ENCODE peak calls at places on chromosomes 16 and 17, in six cellular contexts. One of them, this sample, is unnamed.

GRCh38 chr17:50127661-50128361 is 2.1 kb downstream of the SAMD14 start:
- DNase-seq in neuronal stem cell: no peak
- DNase-seq in mesenchymal stem cell: peak
- DNase-seq in H1: no peak
- DNase-seq in IMR-90: peak
- DNase-seq in trophoblast cell: no peak
- DNase-seq in this sample: no peak

GRCh38 chr16:66668777-66669444 is 27.6 kb downstream of the CMTM4 start:
- DNase-seq in IMR-90: peak
- DNase-seq in trophoblast cell: no peak
- DNase-seq in H1: no peak
- DNase-seq in mesenchymal stem cell: no peak
- DNase-seq in neuronal stem cell: no peak
- DNase-seq in this sample: no peak

GRCh38 chr16:56708418-56708817 is 21.5 kb upstream of the NUP93 start:
- DNase-seq in mesenchymal stem cell: no peak
- DNase-seq in trophoblast cell: no peak
- DNase-seq in IMR-90: no peak
- DNase-seq in H1: no peak
- DNase-seq in neuronal stem cell: no peak
- DNase-seq in this sample: no peak

GRCh38 chr17:22507823-22508222 is 815.5 kb downstream of the KCNJ18 start:
- DNase-seq in IMR-90: no peak
- DNase-seq in H1: no peak
- DNase-seq in mesenchymal stem cell: no peak
- DNase-seq in trophoblast cell: no peak
- DNase-seq in neuronal stem cell: no peak
- DNase-seq in this sample: no peak

GRCh38 chr17:67779098-67779672 is 46.1 kb upstream of the BPTF start:
- DNase-seq in IMR-90: peak
- DNase-seq in mesenchymal stem cell: peak
- DNase-seq in H1: peak
- DNase-seq in neuronal stem cell: peak
- DNase-seq in trophoblast cell: no peak
- DNase-seq in this sample: peak

GRCh38 chr17:82152556-82153294 is 54.7 kb upstream of the FASN start:
- DNase-seq in mesenchymal stem cell: no peak
- DNase-seq in neuronal stem cell: no peak
- DNase-seq in trophoblast cell: peak
- DNase-seq in H1: no peak
- DNase-seq in IMR-90: no peak
- DNase-seq in this sample: no peak

GRCh38 chr17:8053600-8053999 is 14.7 kb downstream of the ALOX15B start:
- DNase-seq in IMR-90: no peak
- DNase-seq in mesenchymal stem cell: no peak
- DNase-seq in H1: no peak
- DNase-seq in trophoblast cell: peak
- DNase-seq in neuronal stem cell: no peak
- DNase-seq in this sample: no peak

GRCh38 chr17:50737118-50737698 is 17.8 kb downstream of the LUC7L3 start:
- DNase-seq in neuronal stem cell: no peak
- DNase-seq in mesenchymal stem cell: no peak
- DNase-seq in H1: no peak
- DNase-seq in trophoblast cell: no peak
- DNase-seq in IMR-90: no peak
- DNase-seq in this sample: no peak

GRCh38 chr16:78325532-78325931 is 226.1 kb downstream of the WWOX start:
- DNase-seq in neuronal stem cell: no peak
- DNase-seq in trophoblast cell: no peak
- DNase-seq in mesenchymal stem cell: no peak
- DNase-seq in IMR-90: no peak
- DNase-seq in H1: no peak
- DNase-seq in this sample: no peak

GRCh38 chr16:19874816-19875546 is 9.7 kb downstream of the GPRC5B start:
- DNase-seq in mesenchymal stem cell: no peak
- DNase-seq in neuronal stem cell: no peak
- DNase-seq in IMR-90: no peak
- DNase-seq in trophoblast cell: no peak
- DNase-seq in H1: no peak
- DNase-seq in this sample: no peak

GRCh38 chr17:78013683-78014467 is 55.4 kb downstream of the TNRC6C start:
- DNase-seq in trophoblast cell: peak
- DNase-seq in H1: no peak
- DNase-seq in neuronal stem cell: peak
- DNase-seq in mesenchymal stem cell: peak
- DNase-seq in IMR-90: peak
- DNase-seq in this sample: peak

GRCh38 chr17:38451840-38452529 is 23.7 kb downstream of the ARHGAP23 start:
- DNase-seq in neuronal stem cell: no peak
- DNase-seq in mesenchymal stem cell: peak
- DNase-seq in trophoblast cell: no peak
- DNase-seq in H1: peak
- DNase-seq in IMR-90: peak
- DNase-seq in this sample: peak

GRCh38 chr16:1823821-1824220 is 2.8 kb downstream of the HAGH start:
- DNase-seq in trophoblast cell: no peak
- DNase-seq in H1: no peak
- DNase-seq in mesenchymal stem cell: peak
- DNase-seq in neuronal stem cell: no peak
- DNase-seq in IMR-90: peak
- DNase-seq in this sample: peak

GRCh38 chr16:29806096-29806579 is at the start of gene MAZ:
- DNase-seq in H1: no peak
- DNase-seq in IMR-90: peak
- DNase-seq in neuronal stem cell: no peak
- DNase-seq in mesenchymal stem cell: no peak
- DNase-seq in trophoblast cell: no peak
- DNase-seq in this sample: no peak

GRCh38 chr17:9229160-9229825 is 208.0 kb downstream of the NTN1 start:
- DNase-seq in trophoblast cell: no peak
- DNase-seq in mesenchymal stem cell: no peak
- DNase-seq in neuronal stem cell: no peak
- DNase-seq in IMR-90: no peak
- DNase-seq in H1: no peak
- DNase-seq in this sample: no peak
- H2AK5ac ChIP-seq in trophoblast cell: no peak
- H2AK5ac ChIP-seq in mesenchymal stem cell: no peak
- H2AK5ac ChIP-seq in neuronal stem cell: peak
- H2AK5ac ChIP-seq in IMR-90: no peak
- H2AK5ac ChIP-seq in H1: peak
- H2AK5ac ChIP-seq in this sample: no peak

GRCh38 chr16:54602666-54603065 is 316.1 kb upstream of the IRX3 start:
- DNase-seq in trophoblast cell: no peak
- DNase-seq in IMR-90: no peak
- DNase-seq in mesenchymal stem cell: no peak
- DNase-seq in neuronal stem cell: no peak
- DNase-seq in H1: no peak
- DNase-seq in this sample: no peak

DNA sequence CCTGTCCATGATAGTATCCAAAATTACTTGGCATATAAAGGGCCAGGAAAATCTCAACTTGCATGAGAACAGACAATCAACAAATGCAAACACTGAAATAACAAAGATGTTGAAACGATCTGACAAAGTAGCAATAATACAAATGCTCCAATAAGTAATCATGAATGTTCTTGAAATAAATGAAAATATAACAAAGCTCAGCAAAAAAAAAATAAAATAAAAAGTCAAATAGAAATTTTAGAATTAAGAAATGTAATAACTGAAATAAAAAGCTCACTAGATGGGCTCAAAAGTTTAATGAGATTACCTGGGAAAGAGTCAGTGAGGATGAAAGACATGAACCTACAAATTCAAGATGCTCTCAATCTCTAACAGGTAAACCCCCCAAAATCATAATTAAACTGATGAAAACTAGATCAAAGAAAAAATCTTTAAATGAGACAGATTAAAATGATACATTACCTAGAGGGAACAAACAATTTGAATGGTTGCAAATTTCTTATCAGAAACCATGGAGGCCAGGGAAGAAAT is 319.0 kb upstream of the IRX3 start:
- DNase-seq in trophoblast cell: no peak
- DNase-seq in neuronal stem cell: no peak
- DNase-seq in IMR-90: no peak
- DNase-seq in mesenchymal stem cell: no peak
- DNase-seq in H1: no peak
- DNase-seq in this sample: no peak
- H3K14ac ChIP-seq in trophoblast cell: no peak
- H3K14ac ChIP-seq in neuronal stem cell: no peak
- H3K14ac ChIP-seq in IMR-90: no peak
- H3K14ac ChIP-seq in mesenchymal stem cell: no peak
- H3K14ac ChIP-seq in H1: no peak
- H3K14ac ChIP-seq in this sample: no peak

GRCh38 chr17:29045026-29045425 is 2.1 kb downstream of the PIPOX start:
- DNase-seq in mesenchymal stem cell: no peak
- DNase-seq in IMR-90: no peak
- DNase-seq in H1: no peak
- DNase-seq in neuronal stem cell: no peak
- DNase-seq in trophoblast cell: no peak
- DNase-seq in this sample: no peak
- H2AK5ac ChIP-seq in mesenchymal stem cell: no peak
- H2AK5ac ChIP-seq in IMR-90: no peak
- H2AK5ac ChIP-seq in H1: peak
- H2AK5ac ChIP-seq in neuronal stem cell: no peak
- H2AK5ac ChIP-seq in trophoblast cell: no peak
- H2AK5ac ChIP-seq in this sample: no peak

GRCh38 chr17:76827736-76828135 is 40.5 kb upstream of the MGAT5B start:
- DNase-seq in H1: no peak
- DNase-seq in trophoblast cell: no peak
- DNase-seq in mesenchymal stem cell: no peak
- DNase-seq in neuronal stem cell: no peak
- DNase-seq in IMR-90: no peak
- DNase-seq in this sample: no peak

GRCh38 chr17:76831316-76831715 is 36.9 kb upstream of the MGAT5B start:
- DNase-seq in trophoblast cell: no peak
- DNase-seq in neuronal stem cell: no peak
- DNase-seq in IMR-90: no peak
- DNase-seq in mesenchymal stem cell: no peak
- DNase-seq in H1: no peak
- DNase-seq in this sample: no peak

GRCh38 chr17:76833747-76834146 is 34.5 kb upstream of the MGAT5B start:
- DNase-seq in H1: no peak
- DNase-seq in neuronal stem cell: no peak
- DNase-seq in IMR-90: no peak
- DNase-seq in trophoblast cell: no peak
- DNase-seq in mesenchymal stem cell: no peak
- DNase-seq in this sample: no peak

GRCh38 chr17:76834889-76835288 is 33.3 kb upstream of the MGAT5B start:
- DNase-seq in neuronal stem cell: no peak
- DNase-seq in IMR-90: no peak
- DNase-seq in mesenchymal stem cell: no peak
- DNase-seq in H1: no peak
- DNase-seq in trophoblast cell: no peak
- DNase-seq in this sample: no peak

GRCh38 chr17:76833034-76833689 is 35.0 kb upstream of the MGAT5B start:
- DNase-seq in IMR-90: no peak
- DNase-seq in H1: no peak
- DNase-seq in trophoblast cell: no peak
- DNase-seq in mesenchymal stem cell: no peak
- DNase-seq in neuronal stem cell: no peak
- DNase-seq in this sample: no peak
- H3K14ac ChIP-seq in IMR-90: no peak
- H3K14ac ChIP-seq in H1: no peak
- H3K14ac ChIP-seq in trophoblast cell: no peak
- H3K14ac ChIP-seq in mesenchymal stem cell: peak
- H3K14ac ChIP-seq in neuronal stem cell: no peak
- H3K14ac ChIP-seq in this sample: no peak

DNA sequence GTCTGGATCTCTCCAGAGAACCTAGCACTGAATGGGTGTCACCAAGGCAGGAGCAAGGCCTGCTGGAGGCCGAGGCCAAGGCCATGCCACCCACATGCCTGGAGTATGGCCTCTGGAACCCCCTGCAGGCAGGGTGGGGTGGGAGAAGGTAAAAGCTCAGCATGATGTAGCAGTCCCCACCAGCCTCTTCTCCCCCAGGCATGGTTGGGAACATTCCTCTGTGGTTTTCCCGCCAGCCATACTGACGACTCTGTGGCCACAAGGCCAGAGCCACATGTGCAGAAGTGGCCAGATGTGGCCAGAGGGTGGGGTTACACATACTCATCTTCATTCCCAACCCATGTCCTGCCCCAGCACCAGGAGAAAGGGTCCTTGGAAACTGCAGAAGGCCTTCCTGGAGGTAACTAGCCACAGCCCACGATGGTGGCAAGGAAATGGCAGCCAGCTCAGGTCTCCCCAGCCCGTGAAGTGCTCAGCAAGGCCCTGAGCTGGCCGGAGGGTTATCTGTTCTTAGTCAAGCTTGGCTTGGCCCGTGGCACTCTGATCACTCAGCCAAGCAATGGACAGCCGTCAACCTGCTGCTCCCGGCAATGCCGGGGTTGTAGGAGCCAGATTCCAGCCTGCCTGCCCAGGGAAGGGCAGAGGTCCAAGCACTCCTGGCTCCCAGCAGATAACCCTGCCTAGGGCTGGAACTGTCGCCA is 26.2 kb downstream of the HDAC5 start:
- DNase-seq in trophoblast cell: peak
- DNase-seq in IMR-90: peak
- DNase-seq in H1: no peak
- DNase-seq in neuronal stem cell: no peak
- DNase-seq in mesenchymal stem cell: peak
- DNase-seq in this sample: no peak
- H2AK5ac ChIP-seq in trophoblast cell: peak
- H2AK5ac ChIP-seq in IMR-90: peak
- H2AK5ac ChIP-seq in H1: peak
- H2AK5ac ChIP-seq in neuronal stem cell: peak
- H2AK5ac ChIP-seq in mesenchymal stem cell: peak
- H2AK5ac ChIP-seq in this sample: no peak

GRCh38 chr17:9217151-9218067 is 196.1 kb downstream of the NTN1 start:
- DNase-seq in trophoblast cell: peak
- DNase-seq in mesenchymal stem cell: peak
- DNase-seq in H1: no peak
- DNase-seq in neuronal stem cell: no peak
- DNase-seq in IMR-90: peak
- DNase-seq in this sample: no peak
- H3K14ac ChIP-seq in trophoblast cell: peak
- H3K14ac ChIP-seq in mesenchymal stem cell: no peak
- H3K14ac ChIP-seq in H1: no peak
- H3K14ac ChIP-seq in neuronal stem cell: no peak
- H3K14ac ChIP-seq in IMR-90: no peak
- H3K14ac ChIP-seq in this sample: no peak

This sample was measured in H9.